ENCODE peak calls at places on chromosomes 3 and 15, in six cellular contexts. V is foreskin fibroblast, A is lower leg skin, F is MCF 10A, O is PC-9, K is neural crest cell. M is an unnamed sample.

GRCh38 chr15:69982037-69982436 is 115.7 kb downstream of the TLE3 start:
- DNase-seq in V (no peak), A (no peak), F (no peak), O (no peak), K (no peak), M (no peak)

GRCh38 chr3:188881954-188882641 is 289.7 kb upstream of the TPRG1 start:
- DNase-seq in V (peak; percentile 85), A (no peak), F (peak; percentile 54), O (peak; percentile 96), K (no peak), M (peak; percentile 98)

GRCh38 chr3:42590989-42591756 is 513 bp downstream of the SS18L2 start:
- DNase-seq in V (peak; percentile 28), A (no peak), F (no peak), O (no peak), K (no peak), M (no peak)

GRCh38 chr15:43943511-43943910 is 116.7 kb downstream of the WDR76 start:
- DNase-seq in V (peak; percentile 78), A (no peak), F (no peak), O (no peak), K (no peak), M (peak; percentile 74)

GRCh38 chr15:76391847-76392246 is 55.3 kb downstream of the ISL2 start:
- DNase-seq in V (peak; percentile 62), A (no peak), F (no peak), O (no peak), K (no peak), M (no peak)

GRCh38 chr3:64518950-64519349 is 168.8 kb downstream of the ADAMTS9 start:
- DNase-seq in V (peak; percentile 12), A (no peak), F (no peak), O (no peak), K (no peak), M (no peak)

GRCh38 chr15:73922186-73923151 is 3.8 kb upstream of the LOXL1 start:
- DNase-seq in V (peak; percentile 81), A (no peak), F (peak; percentile 21), O (no peak), K (no peak), M (peak; percentile 52)

GRCh38 chr15:65055201-65055870 is 10.1 kb downstream of the SLC51B start:
- DNase-seq in V (no peak), A (no peak), F (no peak), O (peak; percentile 75), K (no peak), M (peak; percentile 46)

GRCh38 chr3:146770301-146770700 is 165.2 kb upstream of the PLSCR5 start:
- DNase-seq in V (no peak), A (no peak), F (no peak), O (no peak), K (no peak), M (no peak)

GRCh38 chr15:43433160-43433559 is 59.8 kb downstream of the TP53BP1 start:
- DNase-seq in V (no peak), A (no peak), F (no peak), O (no peak), K (no peak), M (peak; percentile 82)

GRCh38 chr3:178420033-178420432 is 116.2 kb upstream of the KCNMB2 start:
- DNase-seq in V (no peak), A (no peak), F (no peak), O (no peak), K (no peak), M (no peak)

GRCh38 chr3:128849776-128850542 is 29.5 kb upstream of the ACAD9 start:
- DNase-seq in V (peak; percentile 46), A (no peak), F (peak; percentile 21), O (no peak), K (no peak), M (no peak)

GRCh38 chr3:160827516-160827915 is 71.5 kb downstream of the PPM1L start:
- DNase-seq in V (no peak), A (no peak), F (no peak), O (no peak), K (no peak), M (no peak)

GRCh38 chr3:146803746-146804145 is 198.6 kb upstream of the PLSCR5 start:
- DNase-seq in V (peak; percentile 96), A (no peak), F (no peak), O (no peak), K (no peak), M (peak; percentile 83)

GRCh38 chr15:32717290-32718081 is at the start of gene GREM1:
- DNase-seq in V (peak; percentile 73), A (no peak), F (no peak), O (no peak), K (peak; percentile 8), M (peak; percentile 48)

GRCh38 chr3:77421916-77422315 is 382.0 kb downstream of the ROBO2 start:
- DNase-seq in V (no peak), A (no peak), F (no peak), O (no peak), K (no peak), M (no peak)

GRCh38 chr15:45603881-45604280 is 16.7 kb downstream of the BLOC1S6 start:
- DNase-seq in V (no peak), A (no peak), F (no peak), O (no peak), K (no peak), M (no peak)

GRCh38 chr3:47978386-47978785 is 37.8 kb downstream of the MAP4 start:
- DNase-seq in V (no peak), A (no peak), F (no peak), O (no peak), K (no peak), M (no peak)

GRCh38 chr3:141183606-141184005 is 48.0 kb upstream of the PXYLP1 start:
- DNase-seq in V (no peak), A (no peak), F (no peak), O (no peak), K (no peak), M (no peak)

GRCh38 chr15:75200765-75201608 is 695 bp upstream of the C15orf39 start:
- DNase-seq in V (peak; percentile 52), A (peak; percentile 51), F (peak; percentile 77), O (peak; percentile 92), K (no peak), M (no peak)

GRCh38 chr3:194139085-194139976 is 3.4 kb downstream of the HES1 start:
- DNase-seq in V (peak; percentile 75), A (no peak), F (peak; percentile 95), O (peak; percentile 93), K (no peak), M (peak; percentile 87)

GRCh38 chr15:48696627-48697312 is 51.3 kb upstream of the FBN1 start:
- DNase-seq in V (peak; percentile 67), A (no peak), F (no peak), O (no peak), K (no peak), M (peak; percentile 35)

GRCh38 chr3:183541738-183542137 is 13.8 kb downstream of the KLHL6 start:
- DNase-seq in V (no peak), A (no peak), F (no peak), O (no peak), K (no peak), M (no peak)

GRCh38 chr15:67307156-67307555 is 52.6 kb downstream of the IQCH start:
- DNase-seq in V (no peak), A (no peak), F (no peak), O (no peak), K (no peak), M (no peak)

GRCh38 chr3:17398959-17399551 is 343.4 kb downstream of the TBC1D5 start:
- DNase-seq in V (no peak), A (no peak), F (no peak), O (no peak), K (no peak), M (no peak)

GRCh38 chr3:67897686-67898336 is 243.4 kb upstream of the SUCLG2 start:
- DNase-seq in V (no peak), A (no peak), F (no peak), O (no peak), K (no peak), M (no peak)

GRCh38 chr3:59320080-59320479 is 270.3 kb upstream of the CFAP20DC start:
- DNase-seq in V (no peak), A (no peak), F (no peak), O (no peak), K (no peak), M (no peak)

GRCh38 chr3:59317386-59317785 is 267.6 kb upstream of the CFAP20DC start:
- DNase-seq in V (no peak), A (no peak), F (no peak), O (no peak), K (no peak), M (no peak)

GRCh38 chr3:59326246-59327024 is 276.6 kb upstream of the CFAP20DC start:
- DNase-seq in V (no peak), A (no peak), F (peak; percentile 32), O (no peak), K (no peak), M (peak; percentile 6)

GRCh38 chr3:59318881-59319280 is 269.1 kb upstream of the CFAP20DC start:
- DNase-seq in V (no peak), A (no peak), F (no peak), O (no peak), K (no peak), M (peak; percentile 52)

DNA sequence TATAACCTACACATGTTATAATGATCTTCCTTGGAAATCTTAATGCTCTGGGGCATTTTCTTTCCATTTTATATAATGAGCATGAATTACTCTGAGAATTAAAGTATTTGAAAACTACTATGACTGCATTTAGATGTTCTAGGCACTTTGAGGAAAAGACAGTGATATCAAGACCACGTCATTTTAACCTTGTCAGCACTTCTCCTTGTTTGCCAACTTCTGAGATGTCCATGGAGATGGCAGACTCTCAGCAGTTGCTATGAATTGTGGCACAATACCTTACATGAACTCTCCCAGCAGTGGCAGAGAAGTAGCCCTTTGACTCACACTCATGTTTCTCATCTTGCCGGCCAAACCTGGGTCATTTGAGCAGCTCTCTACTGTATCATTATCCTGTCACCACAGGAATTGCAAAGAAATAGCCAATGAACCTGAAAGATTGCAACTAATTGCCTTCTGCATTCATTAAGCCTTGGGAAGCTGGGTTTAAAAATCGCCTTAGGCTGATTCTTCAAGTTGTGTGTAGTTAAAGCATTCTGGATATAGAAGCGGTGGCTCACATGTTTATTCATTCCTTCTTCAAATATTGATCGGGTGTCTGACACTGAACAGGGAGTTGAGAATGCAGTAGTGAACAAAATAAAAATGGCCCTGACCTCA is 272.2 kb upstream of the CFAP20DC start:
- DNase-seq in V (no peak), A (no peak), F (no peak), O (no peak), K (no peak), M (peak; percentile 70)
- TF ChIP-seq CTCF in V (no peak), A (no peak), F (no peak), O (no peak), K (no peak), M (no peak)

GRCh38 chr3:120239644-120240043 is 45.4 kb downstream of the GPR156 start:
- DNase-seq in V (no peak), A (no peak), F (no peak), O (no peak), K (no peak), M (no peak)
- TF ChIP-seq CTCF in V (no peak), A (no peak), F (no peak), O (no peak), K (no peak), M (no peak)

GRCh38 chr15:101773496-101774100 is 29.7 kb upstream of the OR4F6 start:
- DNase-seq in V (no peak), A (no peak), F (peak; percentile 38), O (no peak), K (no peak), M (no peak)
- TF ChIP-seq CTCF in V (peak; percentile 4), A (no peak), F (peak; percentile 10), O (peak; percentile 47), K (no peak), M (no peak)

DNA sequence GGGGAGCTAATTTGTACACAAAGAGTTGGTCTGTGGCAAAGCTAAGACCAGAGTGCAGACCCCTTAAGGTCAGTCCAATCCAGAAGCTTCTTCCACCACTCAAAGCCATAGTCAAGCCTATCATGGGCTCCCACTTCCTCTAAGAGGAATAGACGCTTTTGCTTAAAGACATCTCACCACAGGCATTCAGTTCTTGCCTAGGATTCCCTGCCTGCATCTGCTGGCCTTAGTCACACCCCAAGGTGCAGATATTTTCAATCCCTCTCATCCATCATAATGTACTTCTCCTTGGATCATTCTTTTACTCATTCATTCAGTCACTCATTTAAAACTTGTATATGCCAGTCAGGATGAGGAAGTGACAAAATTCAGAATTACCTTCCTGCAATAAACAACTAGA is 179.6 kb upstream of the STT3B start:
- DNase-seq in V (no peak), A (no peak), F (no peak), O (no peak), K (no peak), M (peak; percentile 34)
- TF ChIP-seq CTCF in V (no peak), A (no peak), F (no peak), O (no peak), K (no peak), M (no peak)

M was measured in astrocyte.